ENCODE peak calls at places on chromosomes 5 and 9, in four cellular contexts. Q is hepatocyte; C is CD8-positive, alpha-beta T cell; O is ovary. H is an unnamed sample. For H3K4me1, the result is how much of the 10 kb centered on the place peaks cover.

GRCh38 chr5:151130235-151130921 is 27.2 kb downstream of the ANXA6 start:
- DNase-seq in Q (no peak), C (no peak), O (no peak), H (no peak)

GRCh38 chr9:108704156-108704852 is 151.5 kb downstream of the ACTL7B start:
- DNase-seq in Q (no peak), C (no peak), O (no peak), H (no peak)

GRCh38 chr5:117713585-117714198 is 1139.1 kb upstream of the SEMA6A start:
- DNase-seq in Q (no peak), C (no peak), O (no peak), H (no peak)

GRCh38 chr9:110592075-110592830 is 12.7 kb upstream of the SVEP1 start:
- DNase-seq in Q (no peak), C (no peak), O (no peak), H (no peak)

GRCh38 chr9:126151671-126152050 is 175.0 kb upstream of the MVB12B start:
- DNase-seq in Q (no peak), C (no peak), O (no peak), H (peak)

GRCh38 chr9:122463828-122464632 is 13.7 kb downstream of the OR1J1 start:
- DNase-seq in Q (no peak), C (peak), O (no peak), H (no peak)

GRCh38 chr9:88425538-88425950 is 37.3 kb downstream of the SPIN1 start:
- DNase-seq in Q (peak), C (no peak), O (no peak), H (no peak)

GRCh38 chr5:10227396-10227795 is 22.3 kb downstream of the ATPSCKMT start:
- DNase-seq in Q (no peak), C (no peak), O (no peak), H (no peak)

GRCh38 chr5:13692172-13692571 is 252.3 kb downstream of the DNAH5 start:
- DNase-seq in Q (no peak), C (no peak), O (no peak), H (no peak)

GRCh38 chr9:91101598-91102168 is 260.0 kb downstream of the AUH start:
- DNase-seq in Q (no peak), C (peak), O (no peak), H (no peak)

GRCh38 chr9:35858428-35858827 is 11.8 kb downstream of the OR13J1 start:
- DNase-seq in Q (no peak), C (no peak), O (no peak), H (no peak)

GRCh38 chr5:16628376-16628775 is 11.6 kb upstream of the RETREG1 start:
- DNase-seq in Q (no peak), C (no peak), O (no peak), H (no peak)

GRCh38 chr9:93085676-93086075 is 10.3 kb upstream of the CARD19 start:
- DNase-seq in Q (no peak), C (no peak), O (no peak), H (peak)

GRCh38 chr5:151095341-151096000 is 14.6 kb upstream of the TNIP1 start:
- DNase-seq in Q (peak), C (no peak), O (peak), H (peak)

GRCh38 chr9:81321551-81321950 is 367.8 kb downstream of the TLE1 start:
- DNase-seq in Q (no peak), C (no peak), O (no peak), H (no peak)

GRCh38 chr9:88953401-88954029 is 37.8 kb upstream of the S1PR3 start:
- DNase-seq in Q (no peak), C (no peak), O (no peak), H (no peak)

GRCh38 chr9:116157436-116158138 is 4.0 kb downstream of the PAPPA start:
- DNase-seq in Q (peak), C (no peak), O (no peak), H (no peak)

GRCh38 chr5:153714732-153715287 is 224.3 kb downstream of the GRIA1 start:
- DNase-seq in Q (no peak), C (no peak), O (no peak), H (no peak)

GRCh38 chr9:16131269-16131668 is 578.4 kb downstream of the CCDC171 start:
- DNase-seq in Q (no peak), C (no peak), O (no peak), H (no peak)

GRCh38 chr5:60487885-60488425 is 212.0 kb downstream of the DEPDC1B start:
- DNase-seq in Q (peak), C (no peak), O (no peak), H (no peak)

GRCh38 chr5:131265318-131265803 is 1.5 kb downstream of the CDC42SE2 start:
- DNase-seq in Q (peak), C (no peak), O (no peak), H (no peak)

GRCh38 chr9:72695365-72695764 is 174.0 kb downstream of the TMC1 start:
- DNase-seq in Q (no peak), C (no peak), O (no peak), H (no peak)

GRCh38 chr5:150530992-150531588 is 23.2 kb downstream of the NDST1 start:
- DNase-seq in Q (no peak), C (no peak), O (no peak), H (no peak)

DNA sequence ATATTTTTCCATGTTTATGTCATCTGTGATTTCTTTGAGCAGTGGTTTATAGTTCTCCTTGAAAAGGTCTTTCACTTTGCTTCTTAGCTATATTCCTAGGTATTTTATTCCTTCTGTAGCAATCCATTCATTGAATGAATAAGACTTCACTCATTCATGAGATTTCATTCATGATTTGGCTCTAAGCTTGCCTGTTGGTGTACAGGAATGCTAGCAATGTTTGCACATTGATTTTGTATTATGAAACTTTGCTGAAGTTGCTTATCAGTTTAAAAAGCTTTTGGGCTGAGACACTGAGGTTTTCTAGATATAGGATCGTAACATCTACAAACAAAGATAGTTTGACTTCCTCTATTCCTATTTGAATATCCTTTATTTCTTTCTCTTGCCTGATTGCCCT is 15.9 kb downstream of the RLN2 start:
- DNase-seq in Q (no peak), C (no peak), O (no peak), H (no peak)
- H3K4me1 ChIP-seq in Q (under half), C (under half), O (under half), H (under half)

GRCh38 chr9:24614070-24614469 is 68.4 kb upstream of the IZUMO3 start:
- DNase-seq in Q (peak), C (no peak), O (no peak), H (no peak)
- TF ChIP-seq CTCF in Q (peak), C (no peak), O (no peak), H (no peak)

GRCh38 chr9:135136481-135136880 is 49.0 kb downstream of the OLFM1 start:
- DNase-seq in Q (no peak), C (no peak), O (no peak), H (no peak)
- H3K27ac ChIP-seq in Q (no peak), C (no peak), O (no peak), H (no peak)

GRCh38 chr9:114367823-114368609 is 19.8 kb downstream of the AKNA start:
- DNase-seq in Q (no peak), C (no peak), O (no peak), H (peak)

GRCh38 chr9:114370251-114370984 is 17.4 kb downstream of the AKNA start:
- DNase-seq in Q (no peak), C (no peak), O (no peak), H (peak)

GRCh38 chr9:114371343-114371985 is 16.3 kb downstream of the AKNA start:
- DNase-seq in Q (no peak), C (no peak), O (no peak), H (peak)

GRCh38 chr9:114370985-114371335 is 16.8 kb downstream of the AKNA start:
- DNase-seq in Q (no peak), C (no peak), O (no peak), H (peak)

GRCh38 chr9:114369567-114370240 is 18.1 kb downstream of the AKNA start:
- DNase-seq in Q (no peak), C (no peak), O (no peak), H (no peak)
- H3K4me1 ChIP-seq in Q (under half), C (half or more), O (under half), H (under half)

GRCh38 chr9:129879103-129879699 is 43.9 kb downstream of the USP20 start:
- DNase-seq in Q (peak), C (no peak), O (no peak), H (no peak)

GRCh38 chr9:129879991-129880653 is 44.9 kb downstream of the USP20 start:
- DNase-seq in Q (peak), C (no peak), O (no peak), H (no peak)

GRCh38 chr9:129878253-129878652 is 43.0 kb downstream of the USP20 start:
- DNase-seq in Q (peak), C (no peak), O (no peak), H (no peak)

GRCh38 chr9:129881547-129882324 is 46.5 kb downstream of the USP20 start:
- DNase-seq in Q (no peak), C (no peak), O (no peak), H (no peak)

DNA sequence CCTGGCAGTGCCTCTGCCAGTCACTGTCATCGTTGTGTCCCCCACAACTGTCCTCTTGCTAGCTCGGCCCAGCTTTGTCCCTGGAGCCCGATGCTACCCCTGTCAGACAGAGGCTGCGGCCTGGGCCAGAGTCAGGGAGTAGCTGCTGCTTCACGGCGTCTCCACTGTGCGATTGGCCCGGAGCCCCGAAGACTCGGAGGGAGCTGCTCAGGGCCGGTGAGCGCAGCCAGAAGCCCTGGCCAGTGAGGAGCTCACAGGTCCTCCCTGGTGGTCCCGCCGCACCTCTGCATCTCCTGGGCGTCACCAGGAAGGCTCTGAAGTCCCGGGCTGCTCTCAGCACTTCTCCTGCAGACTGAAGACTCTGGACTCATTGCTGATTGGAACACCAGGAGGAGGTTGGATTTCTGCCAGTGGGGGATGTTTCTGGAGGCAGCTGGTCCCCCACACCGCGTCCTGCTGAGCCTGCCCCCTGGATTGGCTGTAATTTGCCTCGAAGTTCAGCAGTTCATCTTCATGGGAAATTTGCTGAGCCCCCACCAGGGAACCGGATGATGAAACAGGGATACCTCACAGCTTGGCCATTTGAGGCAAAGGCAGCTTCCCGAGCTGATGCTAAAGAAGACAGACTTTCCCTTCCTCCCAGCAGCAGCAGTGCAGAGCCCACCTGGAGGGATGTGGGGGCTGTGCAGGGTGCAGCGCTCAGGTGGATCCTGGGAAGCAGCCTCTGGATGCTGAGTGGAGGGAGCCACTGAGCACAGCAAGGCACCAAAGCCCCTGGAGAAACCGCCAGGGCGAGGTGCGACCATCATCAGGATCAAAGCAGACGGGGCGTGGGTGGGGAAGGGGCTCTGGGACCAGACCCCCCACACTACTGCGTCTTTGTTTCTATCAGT is 45.6 kb downstream of the USP20 start:
- DNase-seq in Q (peak), C (no peak), O (no peak), H (no peak)
- TF ChIP-seq CTCF in Q (no peak), C (no peak), O (no peak), H (no peak)

GRCh38 chr5:108369167-108369566 is 12.7 kb downstream of the FBXL17 start:
- DNase-seq in Q (no peak), C (no peak), O (no peak), H (no peak)
- H3K27ac ChIP-seq in Q (no peak), C (no peak), O (no peak), H (no peak)